ENCODE peak calls at places on chromosomes 5 and 9, in five cellular contexts. Q is ovary, W is GM12865, I is iris pigment epithelial cell, G is cardiac fibroblast. Z is an unnamed sample.

GRCh38 chr9:1718836-1719235 is 296.3 kb upstream of the SMARCA2 start:
- DNase-seq in Q (no peak), G (no peak), I (no peak), W (peak), Z (no peak)

GRCh38 chr5:127934791-127935256 is 148.7 kb upstream of the SLC12A2 start:
- DNase-seq in Q (no peak), I (peak), G (peak), W (no peak), Z (no peak)

GRCh38 chr5:100249870-100250269 is 285.3 kb upstream of the FAM174A start:
- DNase-seq in Q (no peak), I (no peak), W (no peak), G (no peak), Z (no peak)

GRCh38 chr5:126043684-126044083 is 379.5 kb upstream of the GRAMD2B start:
- DNase-seq in G (peak), I (no peak), W (no peak), Q (no peak), Z (no peak)

GRCh38 chr5:174843263-174844250 is 119.2 kb downstream of the MSX2 start:
- DNase-seq in I (no peak), W (no peak), G (peak), Q (no peak), Z (no peak)

GRCh38 chr9:91302831-91303230 is 58.9 kb downstream of the AUH start:
- DNase-seq in W (no peak), Q (no peak), I (peak), G (peak), Z (no peak)

GRCh38 chr9:28624771-28625170 is 1051.5 kb upstream of the C9orf72 start:
- DNase-seq in G (no peak), I (no peak), Q (no peak), W (no peak), Z (no peak)

GRCh38 chr9:6845881-6846280 is 88.1 kb downstream of the KDM4C start:
- DNase-seq in G (peak), W (no peak), I (peak), Q (no peak), Z (no peak)

GRCh38 chr5:43540746-43541145 is 16.1 kb downstream of the PAIP1 start:
- DNase-seq in Q (no peak), G (no peak), W (no peak), I (no peak), Z (no peak)

GRCh38 chr9:114134827-114135396 is 20.4 kb upstream of the COL27A1 start:
- DNase-seq in G (no peak), I (no peak), Q (no peak), W (no peak), Z (peak)

GRCh38 chr5:81014348-81014747 is 54.2 kb downstream of the RASGRF2 start:
- DNase-seq in G (no peak), I (no peak), W (no peak), Q (no peak), Z (no peak)

GRCh38 chr5:61277190-61277589 is 54.9 kb upstream of the ZSWIM6 start:
- DNase-seq in G (peak), W (peak), Q (no peak), I (peak), Z (no peak)

GRCh38 chr9:11735391-11735790 is 957.8 kb upstream of the TYRP1 start:
- DNase-seq in G (no peak), Q (no peak), I (peak), W (no peak), Z (no peak)

GRCh38 chr5:122083535-122083934 is 5.5 kb upstream of the LOX start:
- DNase-seq in G (no peak), I (no peak), Q (no peak), W (no peak), Z (no peak)

GRCh38 chr9:128887914-128888350 is 6.0 kb downstream of the LRRC8A start:
- DNase-seq in G (peak), Q (peak), W (no peak), I (peak), Z (no peak)

GRCh38 chr5:115419794-115420585 is 123.5 kb upstream of the CCDC112 start:
- DNase-seq in W (no peak), Q (no peak), I (peak), G (peak), Z (no peak)

GRCh38 chr5:75524071-75524470 is 12.4 kb downstream of the POLK start:
- DNase-seq in I (peak), W (peak), Q (no peak), G (no peak), Z (no peak)

GRCh38 chr5:125153231-125153630 is 406.8 kb upstream of the ZNF608 start:
- DNase-seq in G (no peak), I (no peak), W (no peak), Q (no peak), Z (no peak)

GRCh38 chr5:90099099-90099498 is 310.5 kb downstream of the CETN3 start:
- DNase-seq in W (no peak), G (peak), I (peak), Q (no peak), Z (no peak)

GRCh38 chr9:38621434-38622082 is 1.2 kb upstream of the ANKRD18A start:
- DNase-seq in Q (no peak), G (no peak), I (no peak), W (no peak), Z (peak)

GRCh38 chr5:56369333-56369947 is 136.3 kb upstream of the ANKRD55 start:
- DNase-seq in W (no peak), Q (no peak), G (peak), I (no peak), Z (no peak)